ENCODE peak calls at places on chromosome 16, in nine cellular contexts. One of them, this sample, is unnamed.

GRCh38 chr16:3243882-3244281 is 8.9 kb upstream of the ZNF200 start:
- DNase-seq in transverse colon: no peak
- DNase-seq in adrenal gland: no peak
- DNase-seq in A549: no peak
- DNase-seq in GM23248: no peak
- DNase-seq in cardiac muscle cell: no peak
- DNase-seq in heart left ventricle: no peak
- DNase-seq in body of pancreas: no peak
- DNase-seq in aorta: no peak
- DNase-seq in this sample: no peak

GRCh38 chr16:56279914-56280313 is 88.6 kb downstream of the GNAO1 start:
- DNase-seq in cardiac muscle cell: no peak
- DNase-seq in heart left ventricle: no peak
- DNase-seq in adrenal gland: no peak
- DNase-seq in transverse colon: no peak
- DNase-seq in body of pancreas: no peak
- DNase-seq in A549: no peak
- DNase-seq in aorta: no peak
- DNase-seq in GM23248: no peak
- DNase-seq in this sample: no peak

GRCh38 chr16:57866529-57866918 is 64.2 kb upstream of the KIFC3 start:
- DNase-seq in adrenal gland: no peak
- DNase-seq in aorta: no peak
- DNase-seq in body of pancreas: no peak
- DNase-seq in heart left ventricle: no peak
- DNase-seq in GM23248: no peak
- DNase-seq in A549: no peak
- DNase-seq in transverse colon: no peak
- DNase-seq in cardiac muscle cell: no peak
- DNase-seq in this sample: no peak

GRCh38 chr16:75260856-75261589 is 9.6 kb upstream of the BCAR1 start:
- DNase-seq in aorta: peak; percentile 46
- DNase-seq in cardiac muscle cell: no peak
- DNase-seq in adrenal gland: no peak
- DNase-seq in body of pancreas: no peak
- DNase-seq in GM23248: no peak
- DNase-seq in heart left ventricle: no peak
- DNase-seq in A549: no peak
- DNase-seq in transverse colon: no peak
- DNase-seq in this sample: no peak

GRCh38 chr16:88437367-88437964 is 15.6 kb upstream of the ZFPM1 start:
- DNase-seq in GM23248: peak; percentile 49
- DNase-seq in adrenal gland: peak; percentile 54
- DNase-seq in cardiac muscle cell: peak; percentile 43
- DNase-seq in transverse colon: peak; percentile 63
- DNase-seq in heart left ventricle: no peak
- DNase-seq in aorta: no peak
- DNase-seq in body of pancreas: peak; percentile 59
- DNase-seq in A549: peak; percentile 52
- DNase-seq in this sample: peak; percentile 55

GRCh38 chr16:72645526-72645925 is 402.4 kb downstream of the ZFHX3 start:
- DNase-seq in aorta: no peak
- DNase-seq in transverse colon: no peak
- DNase-seq in A549: no peak
- DNase-seq in GM23248: no peak
- DNase-seq in cardiac muscle cell: no peak
- DNase-seq in heart left ventricle: no peak
- DNase-seq in adrenal gland: no peak
- DNase-seq in body of pancreas: no peak
- DNase-seq in this sample: no peak

GRCh38 chr16:19555938-19556778 is 655 bp downstream of the VPS35L start:
- DNase-seq in cardiac muscle cell: peak; percentile 38
- DNase-seq in heart left ventricle: no peak
- DNase-seq in GM23248: peak; percentile 49
- DNase-seq in A549: peak; percentile 68
- DNase-seq in aorta: no peak
- DNase-seq in body of pancreas: no peak
- DNase-seq in adrenal gland: no peak
- DNase-seq in transverse colon: peak; percentile 11
- DNase-seq in this sample: peak; percentile 50

GRCh38 chr16:66228791-66229190 is 137.7 kb upstream of the CDH5 start:
- DNase-seq in aorta: no peak
- DNase-seq in adrenal gland: no peak
- DNase-seq in GM23248: no peak
- DNase-seq in body of pancreas: no peak
- DNase-seq in A549: no peak
- DNase-seq in transverse colon: no peak
- DNase-seq in heart left ventricle: no peak
- DNase-seq in cardiac muscle cell: peak; percentile 89
- DNase-seq in this sample: no peak

GRCh38 chr16:14321542-14321941 is 250.4 kb downstream of the MRTFB start:
- DNase-seq in transverse colon: no peak
- DNase-seq in A549: peak; percentile 56
- DNase-seq in cardiac muscle cell: no peak
- DNase-seq in adrenal gland: peak; percentile 81
- DNase-seq in GM23248: no peak
- DNase-seq in heart left ventricle: peak; percentile 76
- DNase-seq in aorta: peak; percentile 35
- DNase-seq in body of pancreas: peak; percentile 92
- DNase-seq in this sample: no peak

GRCh38 chr16:13168091-13168572 is 266.7 kb downstream of the SHISA9 start:
- DNase-seq in heart left ventricle: no peak
- DNase-seq in body of pancreas: no peak
- DNase-seq in A549: peak; percentile 7
- DNase-seq in adrenal gland: no peak
- DNase-seq in aorta: no peak
- DNase-seq in transverse colon: no peak
- DNase-seq in cardiac muscle cell: no peak
- DNase-seq in GM23248: no peak
- DNase-seq in this sample: no peak

GRCh38 chr16:66176111-66176510 is 190.4 kb upstream of the CDH5 start:
- DNase-seq in A549: no peak
- DNase-seq in GM23248: no peak
- DNase-seq in heart left ventricle: no peak
- DNase-seq in adrenal gland: no peak
- DNase-seq in cardiac muscle cell: no peak
- DNase-seq in transverse colon: no peak
- DNase-seq in aorta: no peak
- DNase-seq in body of pancreas: no peak
- DNase-seq in this sample: no peak

GRCh38 chr16:76207270-76207669 is 69.9 kb upstream of the CNTNAP4 start:
- DNase-seq in cardiac muscle cell: no peak
- DNase-seq in body of pancreas: no peak
- DNase-seq in adrenal gland: no peak
- DNase-seq in A549: no peak
- DNase-seq in aorta: no peak
- DNase-seq in heart left ventricle: no peak
- DNase-seq in GM23248: no peak
- DNase-seq in transverse colon: no peak
- DNase-seq in this sample: no peak

DNA sequence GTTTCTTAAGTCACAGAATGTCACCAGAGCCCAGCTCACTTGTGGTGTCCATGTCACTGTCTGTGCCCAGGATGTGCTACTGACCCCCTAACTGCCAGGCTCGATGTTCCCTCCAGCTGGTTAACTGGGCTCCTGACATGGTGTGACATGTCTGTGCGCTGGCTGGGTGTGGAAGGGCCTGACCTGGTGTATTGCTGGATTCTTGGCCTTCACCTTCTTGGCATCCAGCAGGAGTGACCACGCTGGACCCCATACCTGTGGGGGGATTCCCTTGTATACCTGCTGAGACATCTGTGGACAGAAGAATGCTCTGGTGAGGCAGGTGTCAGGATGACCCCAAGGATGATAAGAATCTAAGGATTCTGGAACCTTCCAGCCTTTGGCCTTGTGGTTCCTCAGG is 1690.1 kb downstream of the TP53TG3F start:
- DNase-seq in GM23248: no peak
- DNase-seq in aorta: no peak
- DNase-seq in adrenal gland: no peak
- DNase-seq in transverse colon: no peak
- DNase-seq in body of pancreas: no peak
- DNase-seq in cardiac muscle cell: no peak
- DNase-seq in heart left ventricle: no peak
- DNase-seq in A549: no peak
- DNase-seq in this sample: no peak
- H3K9me3 ChIP-seq in GM23248: no peaks in the 10 kb centered on the region
- H3K9me3 ChIP-seq in aorta: peaks cover 1% of the 10 kb centered on the region
- H3K9me3 ChIP-seq in adrenal gland: no peaks in the 10 kb centered on the region
- H3K9me3 ChIP-seq in transverse colon: peaks cover 12% of the 10 kb centered on the region
- H3K9me3 ChIP-seq in body of pancreas: no peaks in the 10 kb centered on the region
- H3K9me3 ChIP-seq in cardiac muscle cell: no peaks in the 10 kb centered on the region
- H3K9me3 ChIP-seq in heart left ventricle: no peaks in the 10 kb centered on the region
- H3K9me3 ChIP-seq in A549: peaks cover 3% of the 10 kb centered on the region
- H3K9me3 ChIP-seq in this sample: peaks cover under 1% of the 10 kb centered on the region

DNA sequence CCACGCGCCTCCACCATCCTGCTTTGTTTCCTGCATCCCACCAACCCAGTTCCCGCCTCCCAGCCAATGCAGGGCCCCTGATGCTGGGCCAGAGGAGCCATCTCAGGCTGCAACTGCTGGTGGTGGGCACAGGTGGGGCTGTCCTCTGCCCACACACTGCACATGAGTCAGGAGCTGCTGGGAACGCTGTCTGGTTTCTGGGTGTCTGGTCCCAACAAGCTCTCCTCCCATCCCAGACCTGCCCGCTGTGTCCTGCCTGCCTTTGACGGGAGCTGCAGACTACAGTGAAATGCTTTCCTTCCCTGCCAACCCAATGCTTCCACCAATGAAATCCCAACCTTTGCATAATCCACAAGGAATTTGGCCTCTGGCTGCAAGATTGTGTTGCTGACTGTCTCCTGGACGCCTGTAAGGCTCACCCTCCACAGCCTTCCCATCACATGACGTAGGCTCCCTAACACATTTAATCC is 98.9 kb downstream of the N4BP1 start:
- DNase-seq in A549: no peak
- DNase-seq in transverse colon: no peak
- DNase-seq in cardiac muscle cell: peak; percentile 76
- DNase-seq in GM23248: peak; percentile 84
- DNase-seq in body of pancreas: no peak
- DNase-seq in adrenal gland: no peak
- DNase-seq in aorta: no peak
- DNase-seq in heart left ventricle: no peak
- DNase-seq in this sample: no peak
- H3K27ac ChIP-seq in A549: no peak overlapping the region
- H3K27ac ChIP-seq in transverse colon: no peak overlapping the region
- H3K27ac ChIP-seq in cardiac muscle cell: no peak overlapping the region
- H3K27ac ChIP-seq in GM23248: peak overlapping the region; percentile 62
- H3K27ac ChIP-seq in body of pancreas: no peak overlapping the region
- H3K27ac ChIP-seq in adrenal gland: no peak overlapping the region
- H3K27ac ChIP-seq in aorta: no peak overlapping the region
- H3K27ac ChIP-seq in heart left ventricle: no peak overlapping the region
- H3K27ac ChIP-seq in this sample: no peak overlapping the region

GRCh38 chr16:68414581-68414980 is 33.7 kb downstream of the SMPD3 start:
- DNase-seq in heart left ventricle: no peak
- DNase-seq in aorta: no peak
- DNase-seq in transverse colon: no peak
- DNase-seq in adrenal gland: no peak
- DNase-seq in GM23248: no peak
- DNase-seq in body of pancreas: no peak
- DNase-seq in A549: no peak
- DNase-seq in cardiac muscle cell: no peak
- DNase-seq in this sample: no peak
- H3K4me1 ChIP-seq in heart left ventricle: no peaks in the 10 kb centered on the region
- H3K4me1 ChIP-seq in aorta: no peaks in the 10 kb centered on the region
- H3K4me1 ChIP-seq in transverse colon: peaks cover 37% of the 10 kb centered on the region
- H3K4me1 ChIP-seq in adrenal gland: no peaks in the 10 kb centered on the region
- H3K4me1 ChIP-seq in GM23248: peaks cover 9% of the 10 kb centered on the region
- H3K4me1 ChIP-seq in body of pancreas: peaks cover 59% of the 10 kb centered on the region
- H3K4me1 ChIP-seq in A549: no peaks in the 10 kb centered on the region
- H3K4me1 ChIP-seq in cardiac muscle cell: no peaks in the 10 kb centered on the region
- H3K4me1 ChIP-seq in this sample: peaks cover 45% of the 10 kb centered on the region

GRCh38 chr16:35881654-35882053 is 2422.2 kb downstream of the TP53TG3F start:
- DNase-seq in adrenal gland: no peak
- DNase-seq in heart left ventricle: no peak
- DNase-seq in A549: no peak
- DNase-seq in cardiac muscle cell: no peak
- DNase-seq in aorta: no peak
- DNase-seq in GM23248: no peak
- DNase-seq in body of pancreas: no peak
- DNase-seq in transverse colon: no peak
- DNase-seq in this sample: no peak
- H3K9me3 ChIP-seq in adrenal gland: no peaks in the 10 kb centered on the region
- H3K9me3 ChIP-seq in heart left ventricle: no peaks in the 10 kb centered on the region
- H3K9me3 ChIP-seq in A549: peaks cover 3% of the 10 kb centered on the region
- H3K9me3 ChIP-seq in cardiac muscle cell: peaks cover 4% of the 10 kb centered on the region
- H3K9me3 ChIP-seq in aorta: peaks cover 1% of the 10 kb centered on the region
- H3K9me3 ChIP-seq in GM23248: peaks cover under 1% of the 10 kb centered on the region
- H3K9me3 ChIP-seq in body of pancreas: no peaks in the 10 kb centered on the region
- H3K9me3 ChIP-seq in transverse colon: peaks cover 4% of the 10 kb centered on the region
- H3K9me3 ChIP-seq in this sample: no peaks in the 10 kb centered on the region

DNA sequence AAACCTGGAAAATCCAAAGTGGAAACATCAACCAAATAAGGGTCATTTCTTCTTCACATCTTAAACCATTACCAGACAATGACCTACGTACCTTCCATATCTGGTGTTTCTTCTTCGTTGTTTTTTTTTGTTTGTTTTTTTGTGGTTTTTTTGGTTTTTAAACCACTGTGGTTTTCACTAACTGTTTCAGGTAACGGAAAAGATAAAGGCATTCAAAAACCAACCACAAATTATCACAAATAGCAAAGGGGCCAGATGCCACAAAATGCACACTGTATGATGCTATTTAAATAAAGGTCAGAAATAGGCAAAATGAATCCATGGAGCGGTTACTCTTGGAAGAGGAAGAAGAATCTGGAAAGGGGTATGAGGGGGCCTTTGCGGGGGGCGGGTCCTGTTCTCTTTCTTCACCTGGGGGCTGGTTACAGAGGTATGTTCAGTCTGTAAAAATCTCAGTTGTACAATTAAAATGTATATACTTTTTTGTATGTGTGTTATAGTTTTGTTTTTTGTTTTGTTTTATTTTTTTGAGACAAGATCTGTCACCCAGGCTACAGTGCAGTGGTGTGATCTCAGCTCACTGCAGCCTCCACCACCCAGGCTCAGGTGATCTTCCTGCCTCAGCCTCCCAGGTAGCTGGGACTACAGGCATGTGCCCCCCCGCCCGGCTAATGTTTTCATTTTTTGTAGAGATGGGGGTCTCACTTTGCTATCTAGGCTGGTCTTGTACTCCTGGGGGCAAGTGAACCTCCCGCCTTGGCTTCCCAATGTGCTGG is 29.6 kb downstream of the LITAF start:
- DNase-seq in adrenal gland: no peak
- DNase-seq in aorta: peak; percentile 15
- DNase-seq in body of pancreas: no peak
- DNase-seq in GM23248: no peak
- DNase-seq in cardiac muscle cell: no peak
- DNase-seq in A549: no peak
- DNase-seq in transverse colon: no peak
- DNase-seq in heart left ventricle: no peak
- DNase-seq in this sample: peak; percentile 58
- H3K27ac ChIP-seq in adrenal gland: no peak overlapping the region
- H3K27ac ChIP-seq in aorta: no peak overlapping the region
- H3K27ac ChIP-seq in body of pancreas: peak overlapping the region; percentile 63
- H3K27ac ChIP-seq in GM23248: no peak overlapping the region
- H3K27ac ChIP-seq in cardiac muscle cell: no peak overlapping the region
- H3K27ac ChIP-seq in A549: no peak overlapping the region
- H3K27ac ChIP-seq in transverse colon: peak overlapping the region; percentile 52
- H3K27ac ChIP-seq in heart left ventricle: peak overlapping the region; percentile 55
- H3K27ac ChIP-seq in this sample: peak overlapping the region; percentile 25

GRCh38 chr16:50602126-50602525 is 53.9 kb downstream of the NKD1 start:
- DNase-seq in transverse colon: no peak
- DNase-seq in GM23248: no peak
- DNase-seq in body of pancreas: no peak
- DNase-seq in aorta: no peak
- DNase-seq in A549: no peak
- DNase-seq in adrenal gland: no peak
- DNase-seq in cardiac muscle cell: no peak
- DNase-seq in heart left ventricle: no peak
- DNase-seq in this sample: no peak
- H3K4me1 ChIP-seq in transverse colon: peaks cover 29% of the 10 kb centered on the region
- H3K4me1 ChIP-seq in GM23248: peaks cover 5% of the 10 kb centered on the region
- H3K4me1 ChIP-seq in body of pancreas: peaks cover 10% of the 10 kb centered on the region
- H3K4me1 ChIP-seq in aorta: peaks cover 5% of the 10 kb centered on the region
- H3K4me1 ChIP-seq in A549: no peaks in the 10 kb centered on the region
- H3K4me1 ChIP-seq in adrenal gland: no peaks in the 10 kb centered on the region
- H3K4me1 ChIP-seq in cardiac muscle cell: peaks cover 20% of the 10 kb centered on the region
- H3K4me1 ChIP-seq in heart left ventricle: peaks cover 41% of the 10 kb centered on the region
- H3K4me1 ChIP-seq in this sample: peaks cover 36% of the 10 kb centered on the region

This sample was measured in CD8-positive, alpha-beta memory T cell.